ENCODE peak calls at places on chromosomes 2 and 18, in nine cellular contexts. C, K, M, Q, U, R, X, Y and W are unnamed samples.

GRCh38 chr2:27627963-27628766 is 647 bp downstream of the CCDC121 start:
- DNase-seq in Y (no peak), X (peak), R (peak), M (no peak), U (no peak), Q (no peak), C (peak), K (peak), W (peak)

GRCh38 chr2:177332041-177332991 is 60.3 kb upstream of the AGPS start:
- DNase-seq in X (peak), C (peak), R (no peak), M (peak), K (no peak), Q (peak), Y (peak), U (peak), W (peak)

GRCh38 chr2:133642831-133643230 is 74.6 kb upstream of the NCKAP5 start:
- DNase-seq in K (no peak), M (no peak), Y (no peak), C (peak), Q (no peak), R (no peak), U (no peak), X (peak), W (peak)

GRCh38 chr2:96159084-96159830 is 14.0 kb upstream of the DUSP2 start:
- DNase-seq in C (no peak), M (no peak), U (peak), X (no peak), Y (no peak), R (no peak), Q (no peak), K (no peak), W (no peak)

GRCh38 chr18:50748243-50749229 is 71.3 kb downstream of the MRO start:
- DNase-seq in U (no peak), Q (no peak), R (no peak), C (no peak), M (no peak), X (no peak), Y (no peak), K (no peak), W (no peak)

GRCh38 chr2:151654085-151654484 is 80.2 kb downstream of the NEB start:
- DNase-seq in U (no peak), C (no peak), X (no peak), K (no peak), R (no peak), Q (no peak), Y (no peak), M (no peak), W (no peak)

GRCh38 chr2:239581352-239581901 is 180.6 kb upstream of the HDAC4 start:
- DNase-seq in Q (no peak), C (no peak), M (no peak), X (no peak), K (no peak), Y (no peak), U (no peak), R (no peak), W (no peak)

GRCh38 chr2:118842687-118843491 is 4.6 kb downstream of the EN1 start:
- DNase-seq in Q (no peak), C (no peak), M (no peak), R (no peak), Y (no peak), U (no peak), X (no peak), K (no peak), W (no peak)

GRCh38 chr2:19607931-19608762 is 249.7 kb upstream of the OSR1 start:
- DNase-seq in R (peak), C (peak), K (no peak), Q (no peak), U (no peak), M (no peak), X (peak), Y (no peak), W (peak)

GRCh38 chr2:70349921-70350685 is 48.2 kb upstream of the FAM136A start:
- DNase-seq in X (no peak), Q (no peak), Y (no peak), C (no peak), M (no peak), R (no peak), K (no peak), U (no peak), W (no peak)

GRCh38 chr2:127225186-127225960 is 5.3 kb upstream of the CYP27C1 start:
- DNase-seq in R (peak), K (no peak), X (peak), Y (no peak), Q (no peak), M (no peak), C (peak), U (no peak), W (peak)

GRCh38 chr2:209613941-209614340 is 157.7 kb upstream of the UNC80 start:
- DNase-seq in X (no peak), K (no peak), R (no peak), Q (no peak), M (no peak), U (no peak), C (no peak), Y (no peak), W (no peak)

GRCh38 chr2:163610817-163611556 is 124.8 kb downstream of the FIGN start:
- DNase-seq in X (no peak), Y (no peak), M (no peak), Q (no peak), C (no peak), R (no peak), K (no peak), U (no peak), W (no peak)

GRCh38 chr2:208929894-208930427 is 493.9 kb upstream of the MAP2 start:
- DNase-seq in K (no peak), Q (no peak), Y (no peak), U (no peak), R (no peak), X (no peak), C (no peak), M (no peak), W (no peak)

GRCh38 chr18:29712785-29713184 is 1329.8 kb downstream of the DSC3 start:
- DNase-seq in M (no peak), Y (no peak), X (no peak), C (no peak), Q (no peak), U (no peak), R (no peak), K (no peak), W (no peak)

GRCh38 chr2:174699993-174700766 is 64.1 kb downstream of the CHRNA1 start:
- DNase-seq in X (peak), C (peak), R (no peak), K (no peak), U (no peak), Q (peak), Y (peak), M (no peak), W (peak)

GRCh38 chr2:10302479-10303173 is at the start of gene HPCAL1:
- DNase-seq in Y (peak), X (peak), R (no peak), K (peak), U (peak), C (peak), Q (peak), M (peak), W (peak)

GRCh38 chr2:72548081-72548764 is 277.6 kb downstream of the EXOC6B start:
- DNase-seq in X (no peak), Q (no peak), C (no peak), R (no peak), K (no peak), Y (no peak), U (no peak), M (no peak), W (no peak)

GRCh38 chr2:225027061-225027762 is 15.1 kb downstream of the DOCK10 start:
- DNase-seq in X (no peak), Y (no peak), M (no peak), R (no peak), C (no peak), Q (no peak), K (no peak), U (no peak), W (no peak)

GRCh38 chr18:11021477-11021876 is 127.9 kb downstream of the PIEZO2 start:
- DNase-seq in Q (no peak), M (no peak), C (no peak), K (no peak), X (no peak), U (no peak), Y (no peak), R (no peak), W (no peak)

GRCh38 chr2:5473596-5473995 is 218.6 kb upstream of the SOX11 start:
- DNase-seq in U (no peak), X (no peak), C (no peak), K (no peak), Y (peak), R (no peak), M (no peak), Q (no peak), W (no peak)

GRCh38 chr2:190408538-190409271 is 550 bp downstream of the MFSD6 start:
- DNase-seq in Y (peak), M (peak), X (no peak), U (peak), R (no peak), Q (peak), C (peak), K (peak), W (peak)

GRCh38 chr2:47359375-47359868 is 43.5 kb upstream of the MSH2 start:
- DNase-seq in X (no peak), C (no peak), M (no peak), R (no peak), Q (no peak), K (no peak), Y (no peak), U (no peak), W (no peak)

GRCh38 chr2:235770909-235771820 is 277.3 kb downstream of the AGAP1 start:
- DNase-seq in U (no peak), K (no peak), X (no peak), R (no peak), C (no peak), M (no peak), Q (no peak), Y (no peak), W (no peak)

GRCh38 chr2:162994718-162995117 is 156.2 kb upstream of the KCNH7 start:
- DNase-seq in R (no peak), Y (no peak), U (no peak), X (no peak), C (no peak), Q (no peak), M (no peak), K (no peak), W (no peak)

GRCh38 chr2:119425620-119426395 is 5.8 kb upstream of the TMEM37 start:
- DNase-seq in C (no peak), K (no peak), M (no peak), X (no peak), Q (no peak), Y (no peak), U (no peak), R (no peak), W (no peak)

GRCh38 chr18:62576277-62576676 is 53.5 kb downstream of the ZCCHC2 start:
- DNase-seq in K (no peak), U (no peak), R (no peak), Y (no peak), Q (no peak), M (no peak), C (no peak), X (no peak), W (no peak)

GRCh38 chr2:45024600-45025291 is 15.5 kb upstream of the SIX2 start:
- DNase-seq in X (peak), U (no peak), Y (peak), C (peak), Q (no peak), K (no peak), R (peak), M (no peak), W (peak)

GRCh38 chr2:138829326-138829725 is 49.1 kb upstream of the NXPH2 start:
- DNase-seq in M (no peak), U (no peak), X (peak), Q (peak), R (no peak), C (no peak), K (no peak), Y (no peak), W (peak)

GRCh38 chr2:230161180-230161579 is 58.6 kb downstream of the SP110 start:
- DNase-seq in C (peak), Q (no peak), Y (no peak), K (no peak), R (no peak), M (no peak), X (peak), U (no peak), W (peak)

GRCh38 chr18:23200751-23201150 is 65.5 kb downstream of the CABLES1 start:
- DNase-seq in K (no peak), M (no peak), Q (no peak), Y (peak), C (no peak), X (no peak), U (no peak), R (no peak), W (no peak)

GRCh38 chr2:20457661-20458630 is 11.1 kb downstream of the RHOB start:
- DNase-seq in R (no peak), U (no peak), M (no peak), C (no peak), Y (no peak), K (no peak), Q (no peak), X (no peak), W (no peak)

GRCh38 chr18:48728204-48728833 is 189.5 kb downstream of the CTIF start:
- DNase-seq in C (peak), U (no peak), M (no peak), Q (no peak), X (peak), K (no peak), Y (no peak), R (peak), W (peak)

GRCh38 chr2:217827430-217828201 is 175.2 kb downstream of the TNS1 start:
- DNase-seq in R (no peak), C (peak), Y (no peak), M (no peak), K (no peak), X (no peak), Q (no peak), U (no peak), W (peak)

GRCh38 chr2:173962583-173963110 is 2.5 kb downstream of the SP3 start:
- DNase-seq in U (no peak), C (no peak), X (no peak), Q (no peak), K (no peak), R (no peak), Y (no peak), M (no peak), W (no peak)

GRCh38 chr2:204365778-204366177 is 179.5 kb upstream of the PARD3B start:
- DNase-seq in Q (no peak), Y (no peak), C (no peak), M (no peak), X (peak), K (no peak), R (no peak), U (no peak), W (no peak)

GRCh38 chr2:229715895-229716507 is 1.6 kb upstream of the DNER start:
- DNase-seq in Q (no peak), Y (peak), C (no peak), R (peak), M (no peak), X (no peak), U (peak), K (peak), W (no peak)

GRCh38 chr2:48529189-48529588 is 765 bp upstream of the STON1 start:
- DNase-seq in C (peak), U (no peak), X (no peak), Q (no peak), K (no peak), Y (peak), M (no peak), R (no peak), W (no peak)

GRCh38 chr2:46913471-46914381 is 1.9 kb downstream of the MCFD2 start:
- DNase-seq in K (no peak), X (peak), U (no peak), C (peak), M (no peak), Q (no peak), Y (no peak), R (no peak), W (peak)

GRCh38 chr2:110126086-110126773 is 10.6 kb upstream of the MALL start:
- DNase-seq in Y (peak), R (no peak), C (peak), U (no peak), K (no peak), Q (no peak), X (peak), M (no peak), W (peak)